ENCODE peak calls at places on chromosomes 16 and 17, in six cellular contexts. One of them, this sample, is unnamed.

GRCh38 chr17:16912021-16912962 is 59.6 kb downstream of the TNFRSF13B start:
- DNase-seq in fibroblast of lung: no peak
- DNase-seq in BE2C: no peak
- DNase-seq in A549: no peak
- DNase-seq in PC-9: no peak
- DNase-seq in heart right ventricle: no peak
- DNase-seq in this sample: no peak

GRCh38 chr17:10809605-10810004 is 5.7 kb upstream of the TMEM238L start:
- DNase-seq in fibroblast of lung: no peak
- DNase-seq in BE2C: no peak
- DNase-seq in A549: no peak
- DNase-seq in PC-9: no peak
- DNase-seq in heart right ventricle: no peak
- DNase-seq in this sample: no peak

GRCh38 chr17:61646482-61646881 is 55.5 kb upstream of the NACA2 start:
- DNase-seq in fibroblast of lung: no peak
- DNase-seq in BE2C: no peak
- DNase-seq in A549: no peak
- DNase-seq in PC-9: no peak
- DNase-seq in heart right ventricle: no peak
- DNase-seq in this sample: no peak

GRCh38 chr16:75263963-75264445 is 12.6 kb upstream of the BCAR1 start:
- DNase-seq in fibroblast of lung: no peak
- DNase-seq in BE2C: no peak
- DNase-seq in A549: no peak
- DNase-seq in PC-9: peak; percentile 63
- DNase-seq in heart right ventricle: peak; percentile 38
- DNase-seq in this sample: peak; percentile 15

GRCh38 chr16:51290886-51291285 is 139.8 kb upstream of the SALL1 start:
- DNase-seq in fibroblast of lung: no peak
- DNase-seq in BE2C: no peak
- DNase-seq in A549: no peak
- DNase-seq in PC-9: no peak
- DNase-seq in heart right ventricle: no peak
- DNase-seq in this sample: no peak

GRCh38 chr16:66429290-66429962 is 2.3 kb downstream of the BEAN1 start:
- DNase-seq in fibroblast of lung: no peak
- DNase-seq in BE2C: no peak
- DNase-seq in A549: no peak
- DNase-seq in PC-9: no peak
- DNase-seq in heart right ventricle: no peak
- DNase-seq in this sample: no peak

GRCh38 chr17:74838275-74838674 is 21.4 kb downstream of the GRIN2C start:
- DNase-seq in fibroblast of lung: no peak
- DNase-seq in BE2C: no peak
- DNase-seq in A549: no peak
- DNase-seq in PC-9: no peak
- DNase-seq in heart right ventricle: no peak
- DNase-seq in this sample: no peak

GRCh38 chr16:67388591-67388990 is 4.7 kb downstream of the TPPP3 start:
- DNase-seq in fibroblast of lung: no peak
- DNase-seq in BE2C: no peak
- DNase-seq in A549: no peak
- DNase-seq in PC-9: no peak
- DNase-seq in heart right ventricle: no peak
- DNase-seq in this sample: no peak

GRCh38 chr17:62791235-62792121 is 16.6 kb downstream of the MARCHF10 start:
- DNase-seq in fibroblast of lung: peak; percentile 96
- DNase-seq in BE2C: no peak
- DNase-seq in A549: peak; percentile 65
- DNase-seq in PC-9: peak; percentile 39
- DNase-seq in heart right ventricle: no peak
- DNase-seq in this sample: peak; percentile 77

GRCh38 chr17:62135742-62136141 is 70.7 kb upstream of the MED13 start:
- DNase-seq in fibroblast of lung: no peak
- DNase-seq in BE2C: no peak
- DNase-seq in A549: no peak
- DNase-seq in PC-9: no peak
- DNase-seq in heart right ventricle: no peak
- DNase-seq in this sample: no peak

GRCh38 chr16:25691519-25692091 is at the start of gene HS3ST4:
- DNase-seq in fibroblast of lung: no peak
- DNase-seq in BE2C: no peak
- DNase-seq in A549: no peak
- DNase-seq in PC-9: no peak
- DNase-seq in heart right ventricle: no peak
- DNase-seq in this sample: no peak

GRCh38 chr17:46978489-46979022 is 497 bp downstream of the RPRML start:
- DNase-seq in fibroblast of lung: no peak
- DNase-seq in BE2C: peak; percentile 28
- DNase-seq in A549: no peak
- DNase-seq in PC-9: no peak
- DNase-seq in heart right ventricle: no peak
- DNase-seq in this sample: no peak

GRCh38 chr17:79174905-79175856 is 100.6 kb downstream of the ENGASE start:
- DNase-seq in fibroblast of lung: no peak
- DNase-seq in BE2C: no peak
- DNase-seq in A549: no peak
- DNase-seq in PC-9: peak; percentile 19
- DNase-seq in heart right ventricle: no peak
- DNase-seq in this sample: no peak

GRCh38 chr16:22847690-22848089 is 33.7 kb downstream of the HS3ST2 start:
- DNase-seq in fibroblast of lung: no peak
- DNase-seq in BE2C: no peak
- DNase-seq in A549: no peak
- DNase-seq in PC-9: no peak
- DNase-seq in heart right ventricle: no peak
- DNase-seq in this sample: no peak

GRCh38 chr17:70521821-70522256 is 352.5 kb downstream of the KCNJ2 start:
- DNase-seq in fibroblast of lung: peak; percentile 60
- DNase-seq in BE2C: peak; percentile 36
- DNase-seq in A549: no peak
- DNase-seq in PC-9: no peak
- DNase-seq in heart right ventricle: peak; percentile 14
- DNase-seq in this sample: peak; percentile 6

GRCh38 chr17:9916108-9916507 is 11.0 kb upstream of the RCVRN start:
- DNase-seq in fibroblast of lung: no peak
- DNase-seq in BE2C: no peak
- DNase-seq in A549: no peak
- DNase-seq in PC-9: no peak
- DNase-seq in heart right ventricle: no peak
- DNase-seq in this sample: no peak

GRCh38 chr17:50153650-50154575 is 3.4 kb upstream of the PPP1R9B start:
- DNase-seq in fibroblast of lung: no peak
- DNase-seq in BE2C: peak; percentile 75
- DNase-seq in A549: no peak
- DNase-seq in PC-9: peak; percentile 90
- DNase-seq in heart right ventricle: peak; percentile 78
- DNase-seq in this sample: peak; percentile 87

GRCh38 chr17:80101946-80102706 is 745 bp downstream of the GAA start:
- DNase-seq in fibroblast of lung: peak; percentile 33
- DNase-seq in BE2C: no peak
- DNase-seq in A549: peak; percentile 38
- DNase-seq in PC-9: no peak
- DNase-seq in heart right ventricle: peak; percentile 36
- DNase-seq in this sample: peak; percentile 19

GRCh38 chr17:21029032-21029431 is 13.8 kb downstream of the USP22 start:
- DNase-seq in fibroblast of lung: peak; percentile 80
- DNase-seq in BE2C: no peak
- DNase-seq in A549: no peak
- DNase-seq in PC-9: no peak
- DNase-seq in heart right ventricle: no peak
- DNase-seq in this sample: peak; percentile 61

GRCh38 chr17:62750502-62751349 is 57.4 kb downstream of the MARCHF10 start:
- DNase-seq in fibroblast of lung: peak; percentile 38
- DNase-seq in BE2C: peak; percentile 46
- DNase-seq in A549: no peak
- DNase-seq in PC-9: peak; percentile 27
- DNase-seq in heart right ventricle: no peak
- DNase-seq in this sample: no peak

GRCh38 chr17:81510798-81511549 is 1.6 kb downstream of the ACTG1 start:
- DNase-seq in fibroblast of lung: peak; percentile 39
- DNase-seq in BE2C: peak; percentile 37
- DNase-seq in A549: no peak
- DNase-seq in PC-9: no peak
- DNase-seq in heart right ventricle: no peak
- DNase-seq in this sample: peak; percentile 49

GRCh38 chr17:51036084-51036483 is 84.6 kb downstream of the SPAG9 start:
- DNase-seq in fibroblast of lung: no peak
- DNase-seq in BE2C: no peak
- DNase-seq in A549: no peak
- DNase-seq in PC-9: no peak
- DNase-seq in heart right ventricle: no peak
- DNase-seq in this sample: no peak

GRCh38 chr17:80698297-80698696 is 153.7 kb downstream of the RPTOR start:
- DNase-seq in fibroblast of lung: no peak
- DNase-seq in BE2C: no peak
- DNase-seq in A549: no peak
- DNase-seq in PC-9: no peak
- DNase-seq in heart right ventricle: no peak
- DNase-seq in this sample: no peak

GRCh38 chr16:6493555-6493954 is 839.1 kb upstream of the RBFOX1 start:
- DNase-seq in fibroblast of lung: no peak
- DNase-seq in BE2C: no peak
- DNase-seq in A549: no peak
- DNase-seq in PC-9: no peak
- DNase-seq in heart right ventricle: no peak
- DNase-seq in this sample: no peak
- TF ChIP-seq CTCF in fibroblast of lung: no peak
- TF ChIP-seq CTCF in BE2C: no peak
- TF ChIP-seq CTCF in A549: no peak
- TF ChIP-seq CTCF in PC-9: no peak
- TF ChIP-seq CTCF in heart right ventricle: no peak
- TF ChIP-seq CTCF in this sample: no peak

GRCh38 chr16:398551-399277 is 1.7 kb downstream of the NME4 start:
- DNase-seq in fibroblast of lung: no peak
- DNase-seq in BE2C: no peak
- DNase-seq in A549: no peak
- DNase-seq in PC-9: no peak
- DNase-seq in heart right ventricle: no peak
- DNase-seq in this sample: no peak

GRCh38 chr16:396605-397004 is 394 bp upstream of the NME4 start:
- DNase-seq in fibroblast of lung: peak; percentile 55
- DNase-seq in BE2C: peak; percentile 68
- DNase-seq in A549: peak; percentile 86
- DNase-seq in PC-9: peak; percentile 41
- DNase-seq in heart right ventricle: no peak
- DNase-seq in this sample: peak; percentile 43

GRCh38 chr16:397135-397661 is at the start of gene NME4:
- DNase-seq in fibroblast of lung: no peak
- DNase-seq in BE2C: peak; percentile 69
- DNase-seq in A549: no peak
- DNase-seq in PC-9: no peak
- DNase-seq in heart right ventricle: no peak
- DNase-seq in this sample: no peak

GRCh38 chr16:397736-398332 is 835 bp downstream of the NME4 start:
- DNase-seq in fibroblast of lung: peak; percentile 61
- DNase-seq in BE2C: peak; percentile 88
- DNase-seq in A549: peak; percentile 86
- DNase-seq in PC-9: no peak
- DNase-seq in heart right ventricle: peak; percentile 74
- DNase-seq in this sample: peak; percentile 51

GRCh38 chr16:396199-396598 is 800 bp upstream of the NME4 start:
- DNase-seq in fibroblast of lung: no peak
- DNase-seq in BE2C: no peak
- DNase-seq in A549: no peak
- DNase-seq in PC-9: no peak
- DNase-seq in heart right ventricle: no peak
- DNase-seq in this sample: no peak
- H3K4me3 ChIP-seq in fibroblast of lung: peak overlapping the region; percentile 65
- H3K4me3 ChIP-seq in BE2C: peak overlapping the region; percentile 62
- H3K4me3 ChIP-seq in A549: peak overlapping the region; percentile 80
- H3K4me3 ChIP-seq in PC-9: peak overlapping the region; percentile 58
- H3K4me3 ChIP-seq in heart right ventricle: peak overlapping the region; percentile 69
- H3K4me3 ChIP-seq in this sample: peak overlapping the region; percentile 66

GRCh38 chr17:59903455-59903854 is 10.5 kb downstream of the RPS6KB1 start:
- DNase-seq in fibroblast of lung: no peak
- DNase-seq in BE2C: no peak
- DNase-seq in A549: no peak
- DNase-seq in PC-9: no peak
- DNase-seq in heart right ventricle: no peak
- DNase-seq in this sample: no peak

GRCh38 chr17:59901604-59902003 is 8.7 kb downstream of the RPS6KB1 start:
- DNase-seq in fibroblast of lung: no peak
- DNase-seq in BE2C: no peak
- DNase-seq in A549: no peak
- DNase-seq in PC-9: no peak
- DNase-seq in heart right ventricle: no peak
- DNase-seq in this sample: no peak

GRCh38 chr17:59893617-59894100 is 738 bp downstream of the RPS6KB1 start:
- DNase-seq in fibroblast of lung: peak; percentile 21
- DNase-seq in BE2C: peak; percentile 28
- DNase-seq in A549: peak; percentile 48
- DNase-seq in PC-9: no peak
- DNase-seq in heart right ventricle: no peak
- DNase-seq in this sample: peak; percentile 17

GRCh38 chr17:59897090-59897489 is 4.2 kb downstream of the RPS6KB1 start:
- DNase-seq in fibroblast of lung: peak; percentile 21
- DNase-seq in BE2C: no peak
- DNase-seq in A549: no peak
- DNase-seq in PC-9: no peak
- DNase-seq in heart right ventricle: no peak
- DNase-seq in this sample: peak; percentile 7

DNA sequence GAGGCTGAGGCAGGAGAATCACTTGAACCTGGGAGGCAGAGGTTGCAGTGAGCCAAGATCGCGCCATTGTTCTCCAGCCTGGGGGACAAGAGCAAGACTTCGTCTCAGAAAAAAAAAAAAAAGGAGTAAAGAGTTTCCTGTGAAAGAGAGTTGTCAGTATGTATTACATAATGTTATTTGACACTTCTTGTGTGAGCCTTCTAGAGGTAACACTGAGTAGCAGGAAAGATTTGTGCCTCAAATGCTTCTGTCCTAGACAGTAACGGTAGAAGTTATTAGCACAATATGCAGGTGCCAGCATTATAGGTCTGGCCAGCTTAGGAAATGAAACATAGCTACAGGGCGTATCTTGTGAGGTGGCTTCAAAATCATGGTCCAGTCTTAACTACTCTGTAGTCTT is 6.2 kb downstream of the RPS6KB1 start:
- DNase-seq in fibroblast of lung: no peak
- DNase-seq in BE2C: no peak
- DNase-seq in A549: no peak
- DNase-seq in PC-9: no peak
- DNase-seq in heart right ventricle: no peak
- DNase-seq in this sample: peak; percentile 69
- TF ChIP-seq CTCF in fibroblast of lung: no peak
- TF ChIP-seq CTCF in BE2C: no peak
- TF ChIP-seq CTCF in A549: no peak
- TF ChIP-seq CTCF in PC-9: no peak
- TF ChIP-seq CTCF in heart right ventricle: no peak
- TF ChIP-seq CTCF in this sample: peak; percentile 67

DNA sequence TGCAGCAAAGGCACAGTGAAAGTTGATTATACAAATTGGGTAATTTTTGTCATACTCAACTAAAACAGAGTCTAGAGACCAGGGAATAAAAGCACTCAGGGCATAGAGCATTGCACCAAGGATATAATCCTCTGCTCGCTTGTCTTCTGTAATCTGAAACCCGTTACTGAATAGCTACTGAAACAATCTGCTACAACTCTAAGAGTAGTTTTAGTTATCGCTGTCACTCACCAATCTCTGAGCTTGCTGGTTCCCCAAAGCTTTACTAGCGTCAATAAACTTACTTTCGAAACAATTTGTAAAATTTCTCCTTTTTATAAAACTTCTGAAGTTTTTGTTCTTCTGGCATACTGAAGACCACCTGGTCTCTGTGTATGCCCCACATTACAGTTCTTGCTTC is 22.9 kb upstream of the SLC35G3 start:
- DNase-seq in fibroblast of lung: no peak
- DNase-seq in BE2C: no peak
- DNase-seq in A549: no peak
- DNase-seq in PC-9: no peak
- DNase-seq in heart right ventricle: no peak
- DNase-seq in this sample: no peak
- H3K4me3 ChIP-seq in fibroblast of lung: no peak overlapping the region
- H3K4me3 ChIP-seq in BE2C: no peak overlapping the region
- H3K4me3 ChIP-seq in A549: no peak overlapping the region
- H3K4me3 ChIP-seq in PC-9: no peak overlapping the region
- H3K4me3 ChIP-seq in heart right ventricle: no peak overlapping the region
- H3K4me3 ChIP-seq in this sample: no peak overlapping the region

This sample was measured in fibroblast of the aortic adventitia.